ENCODE peak calls at places on chromosomes 3 and 15, in five cellular contexts. G is brain microvascular endothelial cell; T is fibroblast of lung; A is Panc1; K is effector memory CD4-positive, alpha-beta T cell. I is an unnamed sample.

GRCh38 chr3:33879540-33879939 is 81.1 kb downstream of the PDCD6IP start:
- DNase-seq in A (no peak), K (no peak), G (no peak), T (no peak), I (no peak)

GRCh38 chr3:196227629-196228493 is 11.5 kb downstream of the SLC51A start:
- DNase-seq in A (no peak), T (peak; percentile 11), G (no peak), K (no peak), I (no peak)

GRCh38 chr3:152400912-152401311 is 132.2 kb downstream of the MBNL1 start:
- DNase-seq in T (peak; percentile 57), K (no peak), G (peak; percentile 69), A (no peak), I (no peak)

GRCh38 chr3:100033184-100033583 is 81.1 kb downstream of the FILIP1L start:
- DNase-seq in T (peak; percentile 64), A (no peak), K (no peak), G (peak; percentile 80), I (no peak)

GRCh38 chr3:112120485-112120836 is 12.6 kb downstream of the GCSAM start:
- DNase-seq in T (no peak), G (no peak), A (no peak), K (no peak), I (no peak)

GRCh38 chr15:25673351-25673750 is 189.8 kb downstream of the ATP10A start:
- DNase-seq in A (no peak), G (no peak), T (no peak), K (no peak), I (no peak)

GRCh38 chr3:71564361-71564760 is 19.2 kb downstream of the FOXP1 start:
- DNase-seq in A (no peak), G (no peak), T (no peak), K (no peak), I (no peak)

GRCh38 chr3:184565421-184566211 is 4.0 kb downstream of the EPHB3 start:
- DNase-seq in K (no peak), T (peak; percentile 84), A (no peak), G (peak; percentile 39), I (peak; percentile 70)

GRCh38 chr3:94020293-94020692 is 8.1 kb downstream of the STX19 start:
- DNase-seq in G (no peak), A (no peak), K (no peak), T (no peak), I (no peak)

GRCh38 chr3:50817756-50818518 is 143.2 kb downstream of the DOCK3 start:
- DNase-seq in T (no peak), K (no peak), G (no peak), A (no peak), I (no peak)

GRCh38 chr15:44719293-44719999 is 8.1 kb downstream of the B2M start:
- DNase-seq in A (no peak), G (no peak), K (peak; percentile 45), T (peak; percentile 70), I (no peak)

GRCh38 chr3:13069495-13069894 is 3.7 kb downstream of the IQSEC1 start:
- DNase-seq in T (no peak), K (peak; percentile 9), A (no peak), G (no peak), I (no peak)

GRCh38 chr3:70980646-70981031 is 602.9 kb downstream of the FOXP1 start:
- DNase-seq in T (peak; percentile 50), K (no peak), A (no peak), G (no peak), I (no peak)

GRCh38 chr3:117920240-117920923 is 1114.3 kb downstream of the IGSF11 start:
- DNase-seq in A (no peak), T (no peak), K (no peak), G (no peak), I (no peak)

GRCh38 chr15:62873203-62873602 is 169.3 kb upstream of the TPM1 start:
- DNase-seq in A (no peak), G (no peak), K (no peak), T (no peak), I (no peak)

GRCh38 chr15:62877276-62877857 is 165.2 kb upstream of the TPM1 start:
- DNase-seq in K (no peak), T (no peak), A (no peak), G (no peak), I (no peak)

GRCh38 chr15:62874064-62874463 is 168.5 kb upstream of the TPM1 start:
- DNase-seq in T (no peak), G (no peak), A (no peak), K (no peak), I (no peak)

GRCh38 chr15:62874933-62875625 is 167.5 kb upstream of the TPM1 start:
- DNase-seq in A (no peak), G (no peak), T (no peak), K (no peak), I (no peak)

DNA sequence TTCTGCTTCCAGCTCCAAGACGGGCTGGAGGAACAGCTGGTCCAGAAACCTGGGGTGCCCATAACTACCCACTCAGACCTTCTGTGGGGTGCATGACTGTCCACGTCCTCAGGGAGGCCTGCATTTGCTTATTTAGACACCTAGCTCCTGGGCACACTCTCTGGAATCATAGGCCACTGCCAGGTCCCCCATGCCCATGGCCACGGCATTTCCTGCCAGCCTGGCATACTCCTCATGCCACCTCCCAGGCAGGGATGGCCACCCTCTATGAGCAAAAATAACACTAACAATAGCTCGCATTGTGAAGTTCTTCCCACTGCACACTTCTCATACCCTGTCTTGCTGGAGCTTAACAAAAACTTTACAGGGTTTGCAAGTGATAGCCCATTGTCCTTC is 166.9 kb upstream of the TPM1 start:
- DNase-seq in A (no peak), K (no peak), T (no peak), G (no peak), I (no peak)
- H3K27me3 ChIP-seq in A (no peaks in the 10 kb centered on the region), K (no peaks in the 10 kb centered on the region), T (no peaks in the 10 kb centered on the region), G (no peaks in the 10 kb centered on the region), I (no peaks in the 10 kb centered on the region)

GRCh38 chr15:96359371-96359771 is 28.9 kb downstream of the NR2F2 start:
- DNase-seq in T (no peak), A (no peak), K (no peak), G (no peak), I (no peak)

GRCh38 chr15:96358795-96359190 is 28.3 kb downstream of the NR2F2 start:
- DNase-seq in K (no peak), A (no peak), T (no peak), G (no peak), I (no peak)

GRCh38 chr15:96359772-96360498 is 29.4 kb downstream of the NR2F2 start:
- DNase-seq in G (no peak), T (peak; percentile 53), K (no peak), A (no peak), I (no peak)

GRCh38 chr15:96356494-96357455 is 26.3 kb downstream of the NR2F2 start:
- DNase-seq in T (peak; percentile 86), G (peak; percentile 85), K (peak; percentile 11), A (no peak), I (no peak)

GRCh38 chr15:96358006-96358794 is 27.7 kb downstream of the NR2F2 start:
- DNase-seq in A (no peak), G (no peak), K (no peak), T (no peak), I (no peak)
- H3K27me3 ChIP-seq in A (no peaks in the 10 kb centered on the region), G (no peaks in the 10 kb centered on the region), K (peaks cover 52% of the 10 kb centered on the region), T (no peaks in the 10 kb centered on the region), I (no peaks in the 10 kb centered on the region)

DNA sequence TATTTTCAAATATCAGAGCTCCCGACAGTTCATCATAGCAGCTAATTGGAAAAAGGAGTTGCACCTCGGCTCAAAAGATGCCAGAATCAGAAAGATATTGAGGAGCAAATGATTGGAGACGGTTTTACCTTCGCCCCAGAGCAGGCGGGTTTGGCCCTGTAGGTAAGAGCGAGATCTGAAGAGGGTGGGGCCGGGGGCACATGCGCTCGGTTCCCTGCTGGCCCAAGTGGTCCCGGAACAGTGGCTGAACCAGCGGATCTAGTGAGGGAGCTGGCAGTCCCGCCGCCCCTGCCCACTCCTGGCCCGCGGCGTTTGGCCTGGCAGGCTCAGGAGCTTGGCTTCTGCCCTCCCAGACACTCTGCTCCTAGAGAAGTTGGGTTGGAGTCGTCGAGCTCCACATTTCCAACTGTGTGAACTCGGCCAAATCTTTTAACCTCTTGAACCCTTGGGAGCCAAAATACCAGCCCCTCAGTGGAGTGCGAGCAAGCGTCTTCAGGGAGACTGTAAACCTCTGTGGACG is 79.1 kb downstream of the RHCG start:
- DNase-seq in G (no peak), A (no peak), K (no peak), T (no peak), I (no peak)
- H3K27me3 ChIP-seq in G (peaks cover 35% of the 10 kb centered on the region), A (peaks cover 3% of the 10 kb centered on the region), K (peaks cover 55% of the 10 kb centered on the region), T (peaks cover 41% of the 10 kb centered on the region), I (peaks cover 68% of the 10 kb centered on the region)

GRCh38 chr15:69537085-69537484 is 84.5 kb downstream of the RPLP1 start:
- DNase-seq in T (no peak), K (no peak), A (no peak), G (no peak), I (no peak)

GRCh38 chr15:69540622-69541021 is 88.0 kb downstream of the RPLP1 start:
- DNase-seq in G (no peak), K (no peak), A (no peak), T (no peak), I (no peak)

GRCh38 chr15:69539316-69539715 is 86.7 kb downstream of the RPLP1 start:
- DNase-seq in T (no peak), G (no peak), K (no peak), A (no peak), I (no peak)

GRCh38 chr15:69537888-69538287 is 85.3 kb downstream of the RPLP1 start:
- DNase-seq in T (no peak), K (no peak), A (no peak), G (no peak), I (no peak)

DNA sequence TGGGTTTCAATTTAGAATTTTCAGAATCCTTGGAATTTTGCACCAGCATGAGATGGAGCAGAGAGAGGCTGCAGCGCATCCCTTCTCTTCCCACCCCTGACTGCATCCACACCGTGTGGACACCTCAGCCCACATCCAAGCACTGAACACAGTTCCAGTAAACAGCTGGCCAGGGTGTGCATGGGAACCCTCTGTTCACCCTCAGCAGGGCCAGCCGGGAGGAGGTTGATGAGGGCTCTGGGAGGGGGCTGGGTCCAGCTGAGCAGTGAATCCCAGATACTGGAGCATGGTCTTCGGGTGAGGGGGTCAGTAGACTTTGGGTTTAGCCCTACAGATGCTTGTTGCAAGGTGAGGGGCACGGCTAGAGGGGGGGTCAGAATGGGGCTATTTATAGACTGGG is 85.8 kb downstream of the RPLP1 start:
- DNase-seq in K (no peak), T (no peak), G (no peak), A (no peak), I (no peak)
- H3K27me3 ChIP-seq in K (peaks cover 3% of the 10 kb centered on the region), T (peaks cover 6% of the 10 kb centered on the region), G (peaks cover 6% of the 10 kb centered on the region), A (no peaks in the 10 kb centered on the region), I (peaks cover 9% of the 10 kb centered on the region)

GRCh38 chr15:60695713-60696522 is 217.0 kb upstream of the ICE2 start:
- DNase-seq in A (no peak), K (peak; percentile 59), G (peak; percentile 69), T (no peak), I (no peak)

GRCh38 chr15:60701261-60702019 is 222.5 kb upstream of the ICE2 start:
- DNase-seq in A (no peak), G (no peak), T (no peak), K (no peak), I (no peak)

GRCh38 chr15:60691508-60692047 is 212.6 kb upstream of the ICE2 start:
- DNase-seq in A (no peak), G (no peak), T (no peak), K (no peak), I (no peak)

GRCh38 chr15:60699845-60700244 is 220.9 kb upstream of the ICE2 start:
- DNase-seq in A (no peak), K (no peak), T (no peak), G (no peak), I (no peak)

GRCh38 chr15:60696523-60696859 is 217.5 kb upstream of the ICE2 start:
- DNase-seq in K (no peak), G (no peak), A (no peak), T (no peak), I (no peak)
- H3K27me3 ChIP-seq in K (no peaks in the 10 kb centered on the region), G (no peaks in the 10 kb centered on the region), A (peaks cover 4% of the 10 kb centered on the region), T (no peaks in the 10 kb centered on the region), I (no peaks in the 10 kb centered on the region)

GRCh38 chr15:34793071-34793470 is 2.3 kb downstream of the ACTC1 start:
- DNase-seq in K (no peak), G (no peak), A (no peak), T (no peak), I (no peak)
- H3K27me3 ChIP-seq in K (peaks cover 17% of the 10 kb centered on the region), G (peaks cover 19% of the 10 kb centered on the region), A (peaks cover 25% of the 10 kb centered on the region), T (peaks cover 28% of the 10 kb centered on the region), I (peaks cover 21% of the 10 kb centered on the region)